ENCODE peak calls at places on chromosome 17, in ten cellular contexts. D is cardiac muscle cell, X is PC-3, P is ascending aorta, R is Calu3, L is RWPE1, O is heart right ventricle, G is GM13977, S is lower lobe of right lung, V is astrocyte. Q is an unnamed sample.

GRCh38 chr17:39628655-39629493 is 2.1 kb downstream of the PPP1R1B start:
- DNase-seq in G (no peak), R (peak; percentile 83), O (no peak), V (no peak), P (no peak), D (no peak), S (peak; percentile 79), X (no peak), L (no peak), Q (no peak)

GRCh38 chr17:82152556-82153294 is 54.7 kb upstream of the FASN start:
- DNase-seq in P (no peak), D (no peak), S (peak; percentile 82), G (no peak), V (no peak), L (no peak), R (no peak), O (no peak), X (no peak), Q (no peak)

GRCh38 chr17:21278304-21279197 is 6.0 kb upstream of the MAP2K3 start:
- DNase-seq in S (peak; percentile 82), D (peak; percentile 74), X (peak; percentile 38), G (no peak), O (no peak), L (no peak), R (no peak), P (no peak), V (no peak), Q (no peak)

GRCh38 chr17:73749906-73750305 is 105.7 kb upstream of the SDK2 start:
- DNase-seq in R (no peak), V (no peak), O (no peak), P (no peak), D (no peak), G (no peak), S (no peak), L (no peak), X (no peak), Q (no peak)

GRCh38 chr17:27540300-27541105 is 84.3 kb downstream of the KSR1 start:
- DNase-seq in R (no peak), O (peak; percentile 73), L (no peak), D (peak; percentile 100), G (no peak), S (peak; percentile 94), X (peak; percentile 23), V (peak; percentile 100), P (peak; percentile 69), Q (no peak)

GRCh38 chr17:29243792-29244191 is 2.9 kb upstream of the CRYBA1 start:
- DNase-seq in O (no peak), S (no peak), P (no peak), X (peak; percentile 39), G (peak; percentile 44), V (no peak), L (no peak), R (peak; percentile 14), D (no peak), Q (no peak)

GRCh38 chr17:28230011-28230410 is 89.0 kb upstream of the TMEM97 start:
- DNase-seq in S (no peak), X (no peak), D (no peak), P (no peak), V (no peak), R (no peak), G (no peak), O (no peak), L (no peak), Q (no peak)

GRCh38 chr17:3976675-3977171 is 12.5 kb upstream of the ATP2A3 start:
- DNase-seq in L (no peak), O (peak; percentile 89), S (peak; percentile 92), X (no peak), P (peak; percentile 31), R (no peak), G (no peak), D (no peak), V (no peak), Q (no peak)

GRCh38 chr17:20291076-20291475 is 176.3 kb downstream of the LGALS9B start:
- DNase-seq in X (no peak), P (no peak), V (no peak), S (no peak), G (no peak), R (no peak), O (no peak), L (no peak), D (no peak), Q (peak; percentile 66)

GRCh38 chr17:59353106-59353854 is 21.8 kb downstream of the YPEL2 start:
- DNase-seq in D (no peak), S (no peak), X (no peak), R (no peak), G (no peak), V (no peak), L (no peak), P (no peak), O (no peak), Q (no peak)

GRCh38 chr17:4175921-4176802 is 33.2 kb downstream of the CYB5D2 start:
- DNase-seq in L (no peak), V (peak; percentile 6), P (no peak), X (no peak), G (peak; percentile 48), S (no peak), O (no peak), R (no peak), D (no peak), Q (no peak)

GRCh38 chr17:78323821-78324390 is 36.0 kb downstream of the SOCS3 start:
- DNase-seq in O (no peak), R (no peak), P (no peak), G (no peak), L (no peak), V (no peak), D (no peak), S (no peak), X (no peak), Q (no peak)

GRCh38 chr17:6064855-6065254 is 5.3 kb upstream of the WSCD1 start:
- DNase-seq in S (no peak), G (no peak), D (no peak), X (no peak), L (no peak), V (no peak), O (no peak), P (no peak), R (no peak), Q (no peak)

GRCh38 chr17:79954281-79955166 is 81.1 kb downstream of the TBC1D16 start:
- DNase-seq in R (no peak), S (peak; percentile 35), D (no peak), O (no peak), X (no peak), P (no peak), V (no peak), G (no peak), L (no peak), Q (no peak)

GRCh38 chr17:58325289-58325726 is 3.3 kb downstream of the TSPOAP1 start:
- DNase-seq in P (no peak), G (no peak), S (no peak), V (no peak), X (no peak), D (no peak), R (no peak), O (no peak), L (no peak), Q (no peak)

GRCh38 chr17:40323731-40324650 is 15.0 kb downstream of the RARA start:
- DNase-seq in D (peak; percentile 83), V (no peak), R (no peak), X (peak; percentile 35), O (peak; percentile 89), G (no peak), S (peak; percentile 76), P (no peak), L (no peak), Q (no peak)

GRCh38 chr17:75779250-75779986 is 5.2 kb upstream of the UNK start:
- DNase-seq in R (peak; percentile 93), L (peak; percentile 99), D (peak; percentile 100), S (peak; percentile 96), X (peak; percentile 100), V (peak; percentile 99), G (peak; percentile 98), O (peak; percentile 98), P (peak; percentile 95), Q (peak; percentile 98)
- TF ChIP-seq CTCF in R (peak; percentile 2), L (peak; percentile 18), D (no peak), S (no peak), X (no peak), V (no peak), G (no peak), O (no peak), P (no peak), Q (peak; percentile 4)

GRCh38 chr17:9465216-9465921 is 110.3 kb downstream of the STX8 start:
- DNase-seq in O (no peak), L (peak; percentile 28), R (no peak), V (peak; percentile 82), D (peak; percentile 92), P (no peak), S (no peak), X (no peak), G (no peak), Q (no peak)
- TF ChIP-seq CTCF in O (no peak), L (no peak), R (no peak), V (no peak), D (peak; percentile 32), P (no peak), S (no peak), X (no peak), G (no peak), Q (peak; percentile 37)

DNA sequence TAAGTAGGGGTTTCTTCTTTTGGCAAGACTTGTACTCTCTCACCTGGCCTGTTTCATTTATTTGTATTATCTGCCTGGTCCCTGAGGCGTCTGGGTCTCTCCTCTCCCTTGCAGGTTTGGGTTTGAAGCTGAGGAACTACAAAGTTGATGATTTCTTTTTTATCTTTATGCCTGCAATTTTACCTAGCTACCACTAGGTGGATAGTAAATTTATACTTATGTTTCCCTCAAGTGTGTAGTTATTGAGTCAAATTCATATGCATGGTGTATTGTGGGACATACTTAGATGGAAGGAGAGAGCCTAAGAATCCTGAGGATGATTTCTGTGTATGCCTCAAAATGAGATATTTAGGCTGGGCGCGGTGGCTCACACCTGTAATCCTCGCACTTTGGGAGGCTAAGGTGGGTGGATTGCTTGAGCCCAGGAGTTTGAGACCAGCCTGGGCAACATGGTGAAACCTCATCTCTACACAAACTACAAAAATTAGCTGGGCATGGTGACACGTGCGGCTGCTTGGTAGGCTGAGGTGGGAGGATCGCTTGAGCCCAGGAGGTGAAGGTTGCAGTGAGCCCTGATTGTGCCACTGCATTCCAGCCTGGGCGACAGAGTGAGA is 13.6 kb downstream of the TMEM98 start:
- DNase-seq in O (no peak), V (no peak), D (no peak), S (no peak), R (no peak), L (no peak), P (no peak), G (no peak), X (peak; percentile 29), Q (no peak)
- TF ChIP-seq CTCF in O (no peak), V (peak; percentile 28), D (peak; percentile 44), S (peak; percentile 24), R (peak; percentile 31), L (no peak), P (no peak), G (peak; percentile 17), X (peak; percentile 56), Q (peak; percentile 36)

DNA sequence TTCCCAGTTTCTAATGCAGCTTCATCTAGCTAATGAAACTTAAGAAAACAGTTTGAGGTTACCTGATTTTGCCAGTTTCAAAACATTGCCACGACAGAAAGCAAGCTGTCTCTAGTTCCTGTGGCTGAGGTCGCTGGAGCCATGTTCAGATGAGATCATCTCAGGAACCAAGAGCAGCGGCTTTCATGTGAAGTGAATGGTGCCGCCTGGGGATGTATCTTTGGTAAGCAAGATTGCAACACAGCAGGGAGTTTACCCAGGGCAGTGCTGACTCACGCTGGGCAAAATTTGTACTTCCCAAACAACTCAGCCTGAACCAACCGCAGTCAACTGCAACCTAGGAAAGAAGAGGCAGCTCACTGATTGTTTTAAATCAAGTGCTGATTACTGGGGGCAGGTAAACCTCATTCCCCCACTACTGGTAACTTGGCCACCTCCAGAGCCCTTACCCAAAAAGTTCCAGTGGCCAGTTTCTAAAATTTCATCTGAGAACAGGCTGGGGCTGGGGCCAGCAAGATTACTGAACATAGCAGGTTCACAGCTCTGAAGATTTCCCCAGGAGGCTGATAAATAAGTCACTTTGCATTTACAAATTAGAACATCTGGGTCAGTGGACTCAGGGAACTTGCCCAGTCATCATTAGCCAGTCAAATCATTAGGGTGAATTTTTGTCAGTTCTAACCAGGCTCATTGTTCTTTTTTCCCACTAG is at the start of gene RFFL:
- DNase-seq in O (peak; percentile 85), D (peak; percentile 98), L (peak; percentile 96), G (peak; percentile 77), P (peak; percentile 81), X (peak; percentile 93), V (peak; percentile 97), S (peak; percentile 89), R (peak; percentile 83), Q (peak; percentile 91)
- TF ChIP-seq CTCF in O (no peak), D (peak; percentile 26), L (peak; percentile 23), G (peak; percentile 24), P (no peak), X (peak; percentile 17), V (no peak), S (no peak), R (no peak), Q (peak; percentile 27)